ENCODE peak calls at places on chromosomes 13 and 19, in five cellular contexts. One of them, this sample, is unnamed.
A peak's percentile ranks its signal among the peaks of the same experiment; 100 is the strongest.

GRCh38 chr19:56601375-56601774 is 6.3 kb downstream of the ZNF71 start:
- DNase-seq in NCI-H1694: no peak
- DNase-seq in AG08396: no peak
- DNase-seq in activated CD4-positive, CD25-positive, alpha-beta regulatory T cell: no peak
- DNase-seq in fibroblast of pulmonary artery: no peak
- DNase-seq in this sample: peak; percentile 29

GRCh38 chr19:2266183-2266993 is 10.2 kb upstream of the JSRP1 start:
- DNase-seq in NCI-H1694: no peak
- DNase-seq in AG08396: peak; percentile 77
- DNase-seq in activated CD4-positive, CD25-positive, alpha-beta regulatory T cell: no peak
- DNase-seq in fibroblast of pulmonary artery: peak; percentile 82
- DNase-seq in this sample: peak; percentile 65

GRCh38 chr19:35165200-35166058 is 10.9 kb downstream of the FXYD5 start:
- DNase-seq in NCI-H1694: no peak
- DNase-seq in AG08396: no peak
- DNase-seq in activated CD4-positive, CD25-positive, alpha-beta regulatory T cell: no peak
- DNase-seq in fibroblast of pulmonary artery: no peak
- DNase-seq in this sample: no peak

GRCh38 chr19:33302974-33303790 is 848 bp upstream of the CEBPA start:
- DNase-seq in NCI-H1694: no peak
- DNase-seq in AG08396: peak; percentile 80
- DNase-seq in activated CD4-positive, CD25-positive, alpha-beta regulatory T cell: no peak
- DNase-seq in fibroblast of pulmonary artery: peak; percentile 56
- DNase-seq in this sample: peak; percentile 38

GRCh38 chr13:50831510-50831909 is 12.0 kb downstream of the DLEU7 start:
- DNase-seq in NCI-H1694: no peak
- DNase-seq in AG08396: no peak
- DNase-seq in activated CD4-positive, CD25-positive, alpha-beta regulatory T cell: no peak
- DNase-seq in fibroblast of pulmonary artery: no peak
- DNase-seq in this sample: no peak

GRCh38 chr19:6071103-6071485 is 39.2 kb downstream of the RFX2 start:
- DNase-seq in NCI-H1694: no peak
- DNase-seq in AG08396: peak; percentile 52
- DNase-seq in activated CD4-positive, CD25-positive, alpha-beta regulatory T cell: no peak
- DNase-seq in fibroblast of pulmonary artery: peak; percentile 77
- DNase-seq in this sample: no peak

GRCh38 chr19:16402076-16402475 is 69.7 kb downstream of the EPS15L1 start:
- DNase-seq in NCI-H1694: no peak
- DNase-seq in AG08396: no peak
- DNase-seq in activated CD4-positive, CD25-positive, alpha-beta regulatory T cell: no peak
- DNase-seq in fibroblast of pulmonary artery: no peak
- DNase-seq in this sample: no peak

GRCh38 chr13:37365496-37365895 is 233.1 kb downstream of the POSTN start:
- DNase-seq in NCI-H1694: no peak
- DNase-seq in AG08396: no peak
- DNase-seq in activated CD4-positive, CD25-positive, alpha-beta regulatory T cell: no peak
- DNase-seq in fibroblast of pulmonary artery: no peak
- DNase-seq in this sample: peak; percentile 16

GRCh38 chr13:48192536-48192935 is 40.5 kb upstream of the ITM2B start:
- DNase-seq in NCI-H1694: peak; percentile 34
- DNase-seq in AG08396: no peak
- DNase-seq in activated CD4-positive, CD25-positive, alpha-beta regulatory T cell: no peak
- DNase-seq in fibroblast of pulmonary artery: no peak
- DNase-seq in this sample: no peak

GRCh38 chr13:110799246-110800236 is 86.0 kb downstream of the ING1 start:
- DNase-seq in NCI-H1694: no peak
- DNase-seq in AG08396: peak; percentile 74
- DNase-seq in activated CD4-positive, CD25-positive, alpha-beta regulatory T cell: no peak
- DNase-seq in fibroblast of pulmonary artery: peak; percentile 96
- DNase-seq in this sample: peak; percentile 52

GRCh38 chr13:21837841-21838551 is 167.1 kb downstream of the FGF9 start:
- DNase-seq in NCI-H1694: no peak
- DNase-seq in AG08396: peak; percentile 41
- DNase-seq in activated CD4-positive, CD25-positive, alpha-beta regulatory T cell: no peak
- DNase-seq in fibroblast of pulmonary artery: no peak
- DNase-seq in this sample: no peak